ENCODE peak calls at places on chromosomes 6 and 20, in four cellular contexts. Y is CD8-positive, alpha-beta T cell; F is DMS153; K is Peyer's patch. X is an unnamed sample.

GRCh38 chr6:137112067-137112355 is 61.4 kb downstream of the IL22RA2 start:
- DNase-seq in Y (no peak), K (no peak), F (no peak), X (peak)

GRCh38 chr6:152981989-152982767 is 663 bp downstream of the FBXO5 start:
- DNase-seq in F (no peak), K (peak), Y (no peak), X (no peak)

GRCh38 chr6:105595829-105596228 is 192.9 kb upstream of the PREP start:
- DNase-seq in K (no peak), Y (no peak), F (no peak), X (no peak)

GRCh38 chr6:150673720-150674361 is 74.2 kb downstream of the PLEKHG1 start:
- DNase-seq in Y (no peak), F (no peak), K (no peak), X (no peak)

GRCh38 chr6:42411431-42411830 is 40.3 kb downstream of the TRERF1 start:
- DNase-seq in Y (no peak), F (no peak), K (no peak), X (no peak)

GRCh38 chr20:13186043-13186774 is 34.9 kb upstream of the ISM1 start:
- DNase-seq in F (no peak), Y (no peak), K (no peak), X (no peak)

GRCh38 chr6:113758725-113759576 is 98.2 kb upstream of the MARCKS start:
- DNase-seq in F (no peak), Y (no peak), K (no peak), X (no peak)

GRCh38 chr20:5913166-5913565 is 37.2 kb downstream of the TRMT6 start:
- DNase-seq in Y (no peak), F (no peak), K (no peak), X (no peak)

GRCh38 chr20:49586967-49587587 is 19.1 kb upstream of the PTGIS start:
- DNase-seq in K (no peak), Y (no peak), F (no peak), X (no peak)

GRCh38 chr6:145815351-145815772 is 767 bp upstream of the FBXO30 start:
- DNase-seq in K (no peak), F (no peak), Y (no peak), X (no peak)

GRCh38 chr20:50930139-50931047 is 844 bp downstream of the ADNP start:
- DNase-seq in F (no peak), K (peak), Y (peak), X (no peak)

GRCh38 chr6:111865049-111865585 is 8.1 kb downstream of the FYN start:
- DNase-seq in F (no peak), Y (no peak), K (no peak), X (no peak)

GRCh38 chr6:163469459-163469858 is 54.9 kb downstream of the QKI start:
- DNase-seq in Y (no peak), K (no peak), F (no peak), X (no peak)

GRCh38 chr6:7006536-7007191 is 101.1 kb upstream of the RREB1 start:
- DNase-seq in F (no peak), K (no peak), Y (no peak), X (no peak)

GRCh38 chr6:35733633-35734032 is 3.2 kb upstream of the ARMC12 start:
- DNase-seq in Y (no peak), F (no peak), K (no peak), X (no peak)

GRCh38 chr6:108588586-108588985 is 27.9 kb downstream of the FOXO3 start:
- DNase-seq in K (no peak), Y (no peak), F (no peak), X (no peak)

GRCh38 chr6:44149369-44150012 is 9.1 kb upstream of the CAPN11 start:
- DNase-seq in F (no peak), K (no peak), Y (no peak), X (no peak)

GRCh38 chr6:26199773-26200728 is 112.8 kb downstream of the HFE start:
- DNase-seq in Y (no peak), K (no peak), F (peak), X (no peak)

GRCh38 chr20:62936996-62937352 is 973 bp upstream of the GID8 start:
- DNase-seq in F (no peak), Y (no peak), K (no peak), X (no peak)